ENCODE peak calls at places on chromosomes 3 and 15, in six cellular contexts. One of them, this sample, is unnamed. For H3K36me3 and H3K4me1, the result is how much of the 10 kb centered on the place peaks cover.

GRCh38 chr3:13894812-13895154 is 14.9 kb upstream of the WNT7A start:
- DNase-seq in fibroblast of lung: no peak
- DNase-seq in A673: no peak
- DNase-seq in uterus: no peak
- DNase-seq in pancreas: no peak
- DNase-seq in thoracic aorta: no peak
- DNase-seq in this sample: no peak

GRCh38 chr3:180048840-180049239 is 12.1 kb upstream of the PEX5L start:
- DNase-seq in fibroblast of lung: no peak
- DNase-seq in pancreas: no peak
- DNase-seq in uterus: no peak
- DNase-seq in thoracic aorta: no peak
- DNase-seq in A673: no peak
- DNase-seq in this sample: no peak

GRCh38 chr3:44409640-44410410 is 67.6 kb downstream of the ZNF445 start:
- DNase-seq in A673: no peak
- DNase-seq in thoracic aorta: no peak
- DNase-seq in fibroblast of lung: no peak
- DNase-seq in uterus: no peak
- DNase-seq in pancreas: no peak
- DNase-seq in this sample: no peak

GRCh38 chr3:179015551-179016020 is 56.0 kb downstream of the ZMAT3 start:
- DNase-seq in pancreas: no peak
- DNase-seq in A673: peak
- DNase-seq in fibroblast of lung: peak
- DNase-seq in thoracic aorta: no peak
- DNase-seq in uterus: peak
- DNase-seq in this sample: no peak

GRCh38 chr3:32371466-32372212 is 20.0 kb upstream of the CMTM7 start:
- DNase-seq in fibroblast of lung: no peak
- DNase-seq in uterus: no peak
- DNase-seq in A673: no peak
- DNase-seq in pancreas: no peak
- DNase-seq in thoracic aorta: no peak
- DNase-seq in this sample: no peak

GRCh38 chr3:29922990-29923746 is 642.3 kb downstream of the RBMS3 start:
- DNase-seq in pancreas: no peak
- DNase-seq in thoracic aorta: no peak
- DNase-seq in uterus: no peak
- DNase-seq in fibroblast of lung: peak
- DNase-seq in A673: no peak
- DNase-seq in this sample: no peak

GRCh38 chr15:88950600-88951160 is 37.5 kb upstream of the MFGE8 start:
- DNase-seq in uterus: no peak
- DNase-seq in thoracic aorta: no peak
- DNase-seq in pancreas: no peak
- DNase-seq in A673: no peak
- DNase-seq in fibroblast of lung: no peak
- DNase-seq in this sample: no peak

GRCh38 chr15:96992817-96993216 is 662.3 kb downstream of the NR2F2 start:
- DNase-seq in uterus: no peak
- DNase-seq in fibroblast of lung: no peak
- DNase-seq in A673: peak
- DNase-seq in pancreas: no peak
- DNase-seq in thoracic aorta: no peak
- DNase-seq in this sample: no peak

GRCh38 chr15:69627548-69628158 is 175.0 kb downstream of the RPLP1 start:
- DNase-seq in pancreas: no peak
- DNase-seq in fibroblast of lung: no peak
- DNase-seq in uterus: no peak
- DNase-seq in thoracic aorta: no peak
- DNase-seq in A673: no peak
- DNase-seq in this sample: no peak

GRCh38 chr3:196274585-196274984 is 12.9 kb downstream of the PCYT1A start:
- DNase-seq in A673: no peak
- DNase-seq in uterus: no peak
- DNase-seq in thoracic aorta: no peak
- DNase-seq in fibroblast of lung: no peak
- DNase-seq in pancreas: no peak
- DNase-seq in this sample: no peak

GRCh38 chr3:56672-57071 is 139.9 kb upstream of the CHL1 start:
- DNase-seq in uterus: no peak
- DNase-seq in fibroblast of lung: no peak
- DNase-seq in A673: no peak
- DNase-seq in thoracic aorta: no peak
- DNase-seq in pancreas: no peak
- DNase-seq in this sample: no peak

GRCh38 chr15:64749999-64750657 is 25.3 kb downstream of the RBPMS2 start:
- DNase-seq in A673: peak
- DNase-seq in fibroblast of lung: peak
- DNase-seq in thoracic aorta: no peak
- DNase-seq in pancreas: no peak
- DNase-seq in uterus: no peak
- DNase-seq in this sample: no peak

GRCh38 chr3:156811092-156811862 is 14.9 kb upstream of the LEKR1 start:
- DNase-seq in fibroblast of lung: peak
- DNase-seq in A673: no peak
- DNase-seq in pancreas: no peak
- DNase-seq in uterus: no peak
- DNase-seq in thoracic aorta: no peak
- DNase-seq in this sample: no peak

GRCh38 chr3:54659347-54659746 is 268.5 kb downstream of the LRTM1 start:
- DNase-seq in fibroblast of lung: no peak
- DNase-seq in uterus: no peak
- DNase-seq in thoracic aorta: no peak
- DNase-seq in A673: no peak
- DNase-seq in pancreas: no peak
- DNase-seq in this sample: no peak

GRCh38 chr3:81861593-81861992 is 100.1 kb upstream of the GBE1 start:
- DNase-seq in A673: no peak
- DNase-seq in thoracic aorta: no peak
- DNase-seq in pancreas: no peak
- DNase-seq in fibroblast of lung: no peak
- DNase-seq in uterus: no peak
- DNase-seq in this sample: no peak

GRCh38 chr3:176789281-176789705 is 408.0 kb downstream of the TBL1XR1 start:
- DNase-seq in uterus: no peak
- DNase-seq in A673: no peak
- DNase-seq in fibroblast of lung: no peak
- DNase-seq in thoracic aorta: no peak
- DNase-seq in pancreas: no peak
- DNase-seq in this sample: no peak

GRCh38 chr3:46906471-46907058 is 29.0 kb downstream of the PTH1R start:
- DNase-seq in fibroblast of lung: no peak
- DNase-seq in pancreas: peak
- DNase-seq in uterus: peak
- DNase-seq in A673: no peak
- DNase-seq in thoracic aorta: no peak
- DNase-seq in this sample: peak

GRCh38 chr3:122200681-122201080 is 17.2 kb downstream of the CASR start:
- DNase-seq in thoracic aorta: no peak
- DNase-seq in A673: no peak
- DNase-seq in fibroblast of lung: no peak
- DNase-seq in pancreas: no peak
- DNase-seq in uterus: no peak
- DNase-seq in this sample: no peak

GRCh38 chr15:92155941-92156340 is 237.7 kb upstream of the ST8SIA2 start:
- DNase-seq in uterus: no peak
- DNase-seq in pancreas: no peak
- DNase-seq in fibroblast of lung: no peak
- DNase-seq in thoracic aorta: no peak
- DNase-seq in A673: no peak
- DNase-seq in this sample: no peak

GRCh38 chr15:92159481-92159880 is 234.2 kb upstream of the ST8SIA2 start:
- DNase-seq in fibroblast of lung: no peak
- DNase-seq in pancreas: no peak
- DNase-seq in thoracic aorta: no peak
- DNase-seq in uterus: no peak
- DNase-seq in A673: no peak
- DNase-seq in this sample: no peak

GRCh38 chr15:92158426-92158825 is 235.3 kb upstream of the ST8SIA2 start:
- DNase-seq in thoracic aorta: no peak
- DNase-seq in pancreas: no peak
- DNase-seq in A673: no peak
- DNase-seq in uterus: no peak
- DNase-seq in fibroblast of lung: no peak
- DNase-seq in this sample: no peak

GRCh38 chr15:92159906-92160841 is 233.5 kb upstream of the ST8SIA2 start:
- DNase-seq in thoracic aorta: no peak
- DNase-seq in uterus: no peak
- DNase-seq in A673: no peak
- DNase-seq in pancreas: no peak
- DNase-seq in fibroblast of lung: no peak
- DNase-seq in this sample: no peak

DNA sequence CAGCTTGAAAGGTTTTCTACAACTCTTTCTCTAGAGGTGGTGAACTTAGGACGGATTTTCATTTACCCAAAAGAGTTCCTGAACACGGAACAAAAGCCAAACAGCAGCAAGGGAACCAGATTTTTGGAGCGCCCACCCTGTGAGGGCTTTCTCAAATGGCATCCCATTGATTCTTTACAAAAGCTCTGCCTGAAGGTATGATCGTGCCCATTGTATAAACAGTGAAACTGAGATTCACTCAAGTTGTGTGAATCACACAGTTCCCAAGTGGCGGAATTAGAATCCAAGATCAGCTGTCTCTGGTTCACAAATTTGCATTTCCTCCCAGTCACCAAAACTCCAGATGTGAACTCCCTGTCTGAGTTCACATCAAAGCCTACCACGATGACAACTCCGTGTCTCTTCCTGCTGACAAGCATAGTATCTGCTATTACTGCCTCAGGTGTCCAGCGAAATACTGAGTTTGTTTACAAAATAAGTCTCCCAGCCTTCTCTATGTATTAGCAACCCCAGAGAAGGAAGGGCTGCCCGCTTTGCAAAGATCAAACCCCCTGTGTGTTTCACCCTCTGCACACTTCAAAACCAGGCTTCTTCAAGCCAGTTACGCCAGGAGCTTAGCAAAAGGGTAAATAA is 235.9 kb upstream of the ST8SIA2 start:
- DNase-seq in thoracic aorta: no peak
- DNase-seq in fibroblast of lung: no peak
- DNase-seq in A673: no peak
- DNase-seq in uterus: no peak
- DNase-seq in pancreas: no peak
- DNase-seq in this sample: no peak
- H3K36me3 ChIP-seq in thoracic aorta: under half
- H3K36me3 ChIP-seq in fibroblast of lung: under half
- H3K36me3 ChIP-seq in A673: under half
- H3K36me3 ChIP-seq in uterus: under half
- H3K36me3 ChIP-seq in pancreas: under half
- H3K36me3 ChIP-seq in this sample: under half

DNA sequence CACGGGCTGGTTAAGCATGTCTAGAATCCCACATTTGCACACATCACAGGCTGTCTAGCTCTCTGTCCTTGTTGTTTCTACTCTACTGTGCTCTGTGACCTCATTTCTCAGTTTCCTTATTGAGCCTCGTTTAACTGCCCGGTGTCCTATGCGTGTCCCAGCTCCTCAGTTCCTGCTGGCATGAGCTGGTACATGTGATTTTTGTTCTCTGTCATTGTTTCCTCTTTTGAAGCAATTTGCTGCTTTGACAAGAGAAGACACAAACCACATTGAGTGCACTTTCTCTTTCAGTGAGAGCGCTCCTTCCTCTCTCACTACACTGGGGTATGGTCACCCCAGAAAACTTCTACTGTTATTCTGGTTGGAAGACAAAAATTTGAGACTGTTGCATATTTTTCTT is 563.5 kb downstream of the PDCD6IP start:
- DNase-seq in thoracic aorta: no peak
- DNase-seq in A673: no peak
- DNase-seq in pancreas: no peak
- DNase-seq in fibroblast of lung: no peak
- DNase-seq in uterus: no peak
- DNase-seq in this sample: no peak
- H3K4me1 ChIP-seq in thoracic aorta: under half
- H3K4me1 ChIP-seq in A673: under half
- H3K4me1 ChIP-seq in pancreas: under half
- H3K4me1 ChIP-seq in fibroblast of lung: under half
- H3K4me1 ChIP-seq in uterus: under half
- H3K4me1 ChIP-seq in this sample: under half

DNA sequence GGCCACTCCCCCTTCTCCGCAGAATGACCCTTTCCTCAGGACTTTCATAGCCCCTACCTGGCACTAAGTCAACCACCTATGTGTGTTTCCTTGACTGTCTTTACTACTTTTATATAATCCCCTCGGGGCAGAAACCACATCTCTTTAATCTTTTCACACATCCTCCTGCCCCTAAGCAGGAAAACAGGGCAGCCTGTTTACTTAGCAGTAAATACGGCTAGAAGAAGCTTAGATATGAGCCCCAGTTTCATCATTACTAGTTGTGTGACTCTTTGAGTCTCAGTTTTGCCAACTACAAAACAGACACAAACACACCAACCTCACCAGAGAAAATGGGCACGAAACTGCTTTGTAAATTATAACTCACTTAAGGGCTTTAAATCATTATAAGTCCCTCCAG is 98.3 kb downstream of the CYP19A1 start:
- DNase-seq in uterus: no peak
- DNase-seq in A673: no peak
- DNase-seq in pancreas: no peak
- DNase-seq in fibroblast of lung: no peak
- DNase-seq in thoracic aorta: no peak
- DNase-seq in this sample: no peak
- H3K27ac ChIP-seq in uterus: no peak
- H3K27ac ChIP-seq in A673: no peak
- H3K27ac ChIP-seq in pancreas: no peak
- H3K27ac ChIP-seq in fibroblast of lung: no peak
- H3K27ac ChIP-seq in thoracic aorta: no peak
- H3K27ac ChIP-seq in this sample: no peak

GRCh38 chr15:30958219-30958618 is 33.2 kb downstream of the MTMR10 start:
- DNase-seq in uterus: no peak
- DNase-seq in A673: no peak
- DNase-seq in fibroblast of lung: no peak
- DNase-seq in pancreas: no peak
- DNase-seq in thoracic aorta: no peak
- DNase-seq in this sample: no peak
- H3K36me3 ChIP-seq in uterus: under half
- H3K36me3 ChIP-seq in A673: under half
- H3K36me3 ChIP-seq in fibroblast of lung: under half
- H3K36me3 ChIP-seq in pancreas: under half
- H3K36me3 ChIP-seq in thoracic aorta: under half
- H3K36me3 ChIP-seq in this sample: half or more

DNA sequence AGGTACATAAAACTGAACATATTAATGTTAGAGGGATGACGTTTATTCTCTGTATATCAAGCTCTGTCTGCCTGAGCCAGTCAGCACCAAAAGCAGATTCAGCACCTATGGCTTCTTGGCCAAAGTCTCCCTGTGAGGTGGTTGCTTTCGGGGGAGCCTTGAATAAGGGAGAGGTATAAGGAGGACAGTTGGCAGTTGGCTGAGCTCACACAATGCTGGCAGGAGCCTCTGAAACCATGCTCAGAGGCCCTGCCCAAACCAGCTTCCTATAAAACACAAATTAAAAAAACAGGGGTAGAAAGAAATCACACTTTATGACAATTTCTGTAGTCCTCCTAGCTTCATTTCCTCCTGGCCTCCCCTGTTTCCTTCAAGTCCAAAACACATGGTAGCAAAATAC is 18.8 kb downstream of the ARHGEF3 start:
- DNase-seq in fibroblast of lung: no peak
- DNase-seq in thoracic aorta: no peak
- DNase-seq in A673: no peak
- DNase-seq in uterus: no peak
- DNase-seq in pancreas: no peak
- DNase-seq in this sample: no peak
- H3K4me1 ChIP-seq in fibroblast of lung: under half
- H3K4me1 ChIP-seq in thoracic aorta: under half
- H3K4me1 ChIP-seq in A673: under half
- H3K4me1 ChIP-seq in uterus: under half
- H3K4me1 ChIP-seq in pancreas: half or more
- H3K4me1 ChIP-seq in this sample: under half

This sample was measured in psoas muscle.